ENCODE peak calls at places on chromosomes 11 and 22, in six cellular contexts. N is fibroblast of lung; T is CD8-positive, alpha-beta T cell; U is psoas muscle; S is heart left ventricle; I is spleen. J is an unnamed sample.

GRCh38 chr22:31800065-31800464 is 46.2 kb downstream of the DEPDC5 start:
- DNase-seq in S (no peak), U (no peak), T (no peak), N (peak), I (no peak), J (no peak)

GRCh38 chr11:60280412-60280811 is at the start of gene MS4A4A:
- DNase-seq in N (no peak), U (no peak), S (peak), T (no peak), I (no peak), J (no peak)

GRCh38 chr11:90856790-90857189 is 633.9 kb upstream of the CHORDC1 start:
- DNase-seq in S (no peak), N (no peak), U (no peak), T (no peak), I (no peak), J (no peak)

GRCh38 chr11:27353593-27354358 is 9.2 kb downstream of the CCDC34 start:
- DNase-seq in S (no peak), I (no peak), U (no peak), N (peak), T (no peak), J (no peak)

GRCh38 chr11:103586756-103587155 is 449.7 kb upstream of the DDI1 start:
- DNase-seq in U (no peak), I (no peak), T (no peak), S (no peak), N (no peak), J (no peak)

GRCh38 chr11:6259638-6260019 is at the start of gene CCKBR:
- DNase-seq in S (no peak), T (peak), I (peak), U (no peak), N (no peak), J (no peak)

GRCh38 chr11:94417386-94417987 is 16.3 kb upstream of the GPR83 start:
- DNase-seq in U (no peak), I (no peak), T (no peak), N (peak), S (no peak), J (no peak)

GRCh38 chr11:20364412-20364792 is 888 bp downstream of the HTATIP2 start:
- DNase-seq in S (no peak), U (peak), I (no peak), N (no peak), T (no peak), J (no peak)

GRCh38 chr11:59574467-59574866 is 41.1 kb downstream of the OSBP start:
- DNase-seq in T (no peak), S (no peak), N (peak), I (no peak), U (no peak), J (no peak)

GRCh38 chr11:17781221-17781620 is 46.6 kb downstream of the KCNC1 start:
- DNase-seq in S (no peak), U (no peak), I (peak), N (no peak), T (no peak), J (no peak)

GRCh38 chr22:40685406-40685805 is 6.1 kb downstream of the MCHR1 start:
- DNase-seq in U (no peak), T (peak), N (no peak), I (no peak), S (no peak), J (no peak)

GRCh38 chr22:38228326-38228872 is 26.6 kb downstream of the MAFF start:
- DNase-seq in T (no peak), I (no peak), S (no peak), U (no peak), N (no peak), J (no peak)

GRCh38 chr11:20158597-20159257 is 1.5 kb downstream of the DBX1 start:
- DNase-seq in U (peak), I (no peak), N (peak), T (no peak), S (peak), J (no peak)

GRCh38 chr11:67179892-67180490 is 60.9 kb downstream of the KDM2A start:
- DNase-seq in T (no peak), N (peak), S (no peak), I (no peak), U (no peak), J (no peak)

GRCh38 chr11:106763516-106763915 is 254.8 kb downstream of the GUCY1A2 start:
- DNase-seq in I (no peak), S (no peak), N (peak), U (no peak), T (no peak), J (no peak)

GRCh38 chr22:25137577-25138525 is 61.8 kb upstream of the CRYBB3 start:
- DNase-seq in I (no peak), T (no peak), N (peak), U (no peak), S (no peak), J (peak)

GRCh38 chr11:47185305-47186075 is 744 bp downstream of the PACSIN3 start:
- DNase-seq in N (peak), S (peak), I (no peak), T (no peak), U (peak), J (no peak)

GRCh38 chr11:121494355-121495099 is 41.8 kb upstream of the SORL1-AS1 start:
- DNase-seq in S (no peak), N (no peak), I (no peak), U (no peak), T (no peak), J (peak)

GRCh38 chr22:43743131-43743530 is 69.0 kb downstream of the EFCAB6 start:
- DNase-seq in T (no peak), S (no peak), I (no peak), N (no peak), U (no peak), J (no peak)
- TF ChIP-seq CTCF in T (no peak), S (no peak), I (no peak), N (no peak), U (no peak), J (peak)

GRCh38 chr22:49827307-49827852 is 293 bp downstream of the BRD1 start:
- DNase-seq in U (no peak), T (no peak), I (no peak), S (no peak), N (no peak), J (no peak)
- H3K4me3 ChIP-seq in U (peak), T (peak), I (peak), S (peak), N (no peak), J (peak)

GRCh38 chr11:8384199-8384821 is 120.6 kb upstream of the LMO1 start:
- DNase-seq in N (peak), T (no peak), U (peak), S (no peak), I (peak), J (peak)
- TF ChIP-seq CTCF in N (no peak), T (no peak), U (no peak), S (no peak), I (peak), J (peak)

GRCh38 chr11:3381794-3382193 is 2.8 kb upstream of the ZNF195 start:
- DNase-seq in T (no peak), U (no peak), N (no peak), I (no peak), S (no peak), J (no peak)
- H3K4me3 ChIP-seq in T (no peak), U (no peak), N (peak), I (no peak), S (no peak), J (no peak)

GRCh38 chr11:128283445-128283844 is 303.9 kb downstream of the ETS1 start:
- DNase-seq in N (peak), S (no peak), U (no peak), T (no peak), I (no peak), J (no peak)
- TF ChIP-seq CTCF in N (no peak), S (no peak), U (no peak), T (no peak), I (no peak), J (no peak)

DNA sequence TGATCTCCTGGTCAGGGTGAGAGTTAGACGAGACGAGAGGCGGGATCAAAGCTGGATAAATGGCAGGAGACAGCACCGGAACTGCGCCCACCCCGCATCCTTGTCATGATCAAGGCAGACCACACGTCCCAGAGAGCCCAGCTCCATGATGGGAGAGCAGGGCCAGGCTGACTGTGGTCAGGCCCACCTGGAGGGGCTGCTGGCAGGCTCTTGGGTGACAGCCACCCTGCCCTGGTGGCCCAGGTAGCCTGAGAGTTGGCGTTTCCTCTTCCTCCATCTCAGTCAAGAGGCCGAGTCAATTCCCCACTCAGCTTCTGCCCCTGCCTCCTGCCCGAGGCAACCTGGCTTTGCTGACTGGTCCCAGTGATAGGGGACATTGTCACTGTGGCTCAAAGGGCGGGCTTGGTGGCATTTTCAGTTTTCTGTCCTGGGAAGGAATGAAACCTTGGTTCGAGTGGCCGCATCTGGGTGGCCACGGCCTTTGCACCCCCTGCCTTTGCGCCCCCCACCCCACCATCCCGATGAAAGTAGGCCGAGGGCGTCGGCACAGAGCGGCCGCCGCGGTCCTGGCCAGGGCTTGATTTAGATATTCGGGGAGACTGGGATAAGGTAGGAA is 60.8 kb upstream of the PPARA start:
- DNase-seq in U (peak), I (peak), N (no peak), T (no peak), S (no peak), J (no peak)
- H3K4me3 ChIP-seq in U (peak), I (no peak), N (peak), T (no peak), S (peak), J (no peak)

DNA sequence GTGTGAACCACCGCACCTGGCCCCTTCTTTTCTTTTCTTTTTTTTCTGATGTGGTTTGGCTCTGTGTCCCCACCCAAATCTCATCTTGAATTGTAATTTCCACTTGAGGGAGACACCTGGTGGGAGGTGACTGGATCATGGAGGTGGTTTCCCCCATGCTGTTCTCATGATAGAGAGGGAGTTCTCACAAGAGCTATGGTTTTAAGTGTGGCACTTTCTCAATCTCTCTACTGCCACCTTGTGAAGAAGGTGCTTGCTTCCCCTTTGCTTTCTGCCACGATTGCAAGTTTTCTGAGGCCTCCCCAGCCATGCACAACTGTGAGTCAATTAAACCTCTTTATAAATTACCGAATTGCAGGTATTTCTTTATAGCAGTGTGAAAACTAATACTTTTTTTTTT is 4.9 kb upstream of the TCN2 start:
- DNase-seq in I (no peak), S (no peak), U (no peak), N (peak), T (no peak), J (no peak)
- TF ChIP-seq CTCF in I (no peak), S (no peak), U (no peak), N (peak), T (no peak), J (peak)

J was measured in GM12864.